ENCODE peak calls at places on chromosome 11, in seven cellular contexts. I is LoVo; D is sigmoid colon; L is midbrain; C is OCI-LY7; B is Calu3; T is activated naive CD4-positive, alpha-beta T cell treated with Interleukin-2 at 50 U/mL for 16 hours. F is an unnamed sample.
A peak's percentile ranks its signal among the peaks of the same experiment; 100 is the strongest.

GRCh38 chr11:107549253-107549953 is 16.1 kb downstream of the ALKBH8 start:
- DNase-seq in I (peak; percentile 54), D (no peak), L (peak; percentile 60), C (peak; percentile 61), B (no peak), T (peak; percentile 20), F (no peak)

GRCh38 chr11:106925245-106925644 is 93.0 kb downstream of the GUCY1A2 start:
- DNase-seq in I (no peak), D (no peak), L (no peak), C (no peak), B (no peak), T (no peak), F (no peak)

GRCh38 chr11:68044145-68044813 is 5.5 kb downstream of the TCIRG1 start:
- DNase-seq in I (no peak), D (peak; percentile 61), L (no peak), C (no peak), B (no peak), T (no peak), F (no peak)

GRCh38 chr11:75775056-75775455 is 6.5 kb downstream of the DGAT2 start:
- DNase-seq in I (no peak), D (peak; percentile 32), L (no peak), C (peak; percentile 34), B (no peak), T (no peak), F (no peak)

GRCh38 chr11:90218606-90219005 is 4.2 kb downstream of the CHORDC1 start:
- DNase-seq in I (no peak), D (no peak), L (no peak), C (no peak), B (peak; percentile 11), T (no peak), F (no peak)

GRCh38 chr11:10899542-10899830 is 41.6 kb upstream of the ZBED5 start:
- DNase-seq in I (no peak), D (peak; percentile 85), L (no peak), C (no peak), B (no peak), T (no peak), F (no peak)

GRCh38 chr11:111086058-111086457 is 159.5 kb upstream of the POU2AF2 start:
- DNase-seq in I (no peak), D (no peak), L (no peak), C (no peak), B (no peak), T (no peak), F (no peak)

GRCh38 chr11:67998150-67999045 is 5.5 kb downstream of the UNC93B1 start:
- DNase-seq in I (no peak), D (no peak), L (no peak), C (peak; percentile 56), B (no peak), T (no peak), F (no peak)

GRCh38 chr11:37449146-37449545 is 851.1 kb upstream of the RAG2 start:
- DNase-seq in I (no peak), D (no peak), L (peak; percentile 9), C (no peak), B (peak; percentile 26), T (no peak), F (no peak)

F was measured in T-helper 9 cell.